ENCODE peak calls at places on chromosomes 11 and 22, in six cellular contexts. P, X, C, H, S and L are unnamed samples.
A peak's percentile ranks its signal among the peaks of the same experiment; 100 is the strongest.

GRCh38 chr11:65213322-65214211 is 31.8 kb downstream of the CAPN1 start:
- DNase-seq in P (peak; percentile 17), X (no peak), C (no peak), H (peak; percentile 84), S (no peak), L (no peak)

GRCh38 chr22:36237462-36238347 is 1.6 kb downstream of the APOL2 start:
- DNase-seq in P (no peak), X (no peak), C (no peak), H (no peak), S (no peak), L (no peak)

GRCh38 chr22:45709004-45709739 is 37.5 kb downstream of the ATXN10 start:
- DNase-seq in P (peak; percentile 92), X (peak; percentile 4), C (no peak), H (no peak), S (no peak), L (peak; percentile 69)

GRCh38 chr22:29830585-29830984 is 7.5 kb downstream of the ASCC2 start:
- DNase-seq in P (no peak), X (no peak), C (no peak), H (no peak), S (no peak), L (no peak)

GRCh38 chr11:60607483-60607882 is 91.9 kb upstream of the MS4A8 start:
- DNase-seq in P (no peak), X (no peak), C (no peak), H (no peak), S (no peak), L (no peak)

GRCh38 chr11:22920939-22921565 is 60.8 kb upstream of the CCDC179 start:
- DNase-seq in P (peak; percentile 45), X (peak; percentile 14), C (no peak), H (peak; percentile 21), S (no peak), L (peak; percentile 55)

GRCh38 chr11:133928628-133929059 is 28.1 kb downstream of the IGSF9B start:
- DNase-seq in P (peak; percentile 20), X (peak; percentile 53), C (no peak), H (peak; percentile 24), S (no peak), L (peak; percentile 10)

GRCh38 chr22:36612458-36612857 is 83.5 kb upstream of the EIF3D start:
- DNase-seq in P (peak; percentile 80), X (no peak), C (no peak), H (no peak), S (no peak), L (no peak)

GRCh38 chr11:60087239-60087638 is 1.2 kb upstream of the MS4A2 start:
- DNase-seq in P (no peak), X (no peak), C (no peak), H (no peak), S (no peak), L (no peak)

GRCh38 chr22:31490496-31490925 is 869 bp upstream of the EIF4ENIF1 start:
- DNase-seq in P (peak; percentile 84), X (peak; percentile 33), C (peak; percentile 72), H (peak; percentile 32), S (no peak), L (peak; percentile 70)

GRCh38 chr22:43428005-43428485 is 16.2 kb downstream of the MPPED1 start:
- DNase-seq in P (no peak), X (no peak), C (no peak), H (no peak), S (no peak), L (no peak)

GRCh38 chr11:69304686-69305085 is 10.7 kb downstream of the MYEOV start:
- DNase-seq in P (no peak), X (no peak), C (no peak), H (no peak), S (no peak), L (no peak)

GRCh38 chr11:1197886-1198765 is 24.7 kb upstream of the MUC5B start:
- DNase-seq in P (no peak), X (no peak), C (peak; percentile 61), H (peak; percentile 47), S (no peak), L (no peak)

GRCh38 chr11:17544181-17544622 is at the start of gene USH1C:
- DNase-seq in P (no peak), X (peak; percentile 46), C (no peak), H (peak; percentile 79), S (no peak), L (no peak)

GRCh38 chr11:100969008-100969407 is 160.6 kb downstream of the PGR start:
- DNase-seq in P (no peak), X (no peak), C (no peak), H (no peak), S (no peak), L (no peak)

GRCh38 chr11:110526323-110526722 is 96.6 kb downstream of the FDX1 start:
- DNase-seq in P (no peak), X (no peak), C (no peak), H (no peak), S (no peak), L (no peak)

GRCh38 chr11:119790476-119790875 is 61.5 kb upstream of the NECTIN1 start:
- DNase-seq in P (no peak), X (no peak), C (peak; percentile 48), H (no peak), S (no peak), L (no peak)

GRCh38 chr11:84886344-84886743 is 740.8 kb downstream of the DLG2 start:
- DNase-seq in P (peak; percentile 83), X (no peak), C (no peak), H (no peak), S (no peak), L (no peak)

GRCh38 chr11:75966546-75967287 is 151.7 kb downstream of the UVRAG start:
- DNase-seq in P (peak; percentile 71), X (peak; percentile 65), C (no peak), H (no peak), S (no peak), L (peak; percentile 70)